ENCODE peak calls at places on chromosome 1, in ten cellular contexts. Y is AG04450, R is epithelial cell of esophagus, W is lower leg skin, O is ovary, V is fibroblast of lung, Q is GM20000, E is heart left ventricle, M is K562, H is astrocyte of the spinal cord. U is an unnamed sample.

GRCh38 chr1:117034791-117035290 is 25.3 kb upstream of the TTF2 start:
- DNase-seq in H (no peak), O (no peak), Q (no peak), E (no peak), V (no peak), M (no peak), W (no peak), Y (no peak), R (no peak), U (no peak)

GRCh38 chr1:117821382-117821755 is 108.1 kb downstream of the GDAP2 start:
- DNase-seq in H (no peak), W (no peak), R (no peak), O (no peak), E (no peak), M (no peak), Y (no peak), V (peak; percentile 57), Q (no peak), U (no peak)

GRCh38 chr1:109995536-109995935 is 11.0 kb downstream of the AHCYL1 start:
- DNase-seq in E (no peak), R (peak; percentile 72), M (no peak), O (no peak), Y (no peak), W (no peak), H (no peak), V (no peak), Q (no peak), U (no peak)

GRCh38 chr1:3741566-3742438 is 10.4 kb upstream of the CCDC27 start:
- DNase-seq in H (no peak), V (no peak), O (no peak), Y (no peak), R (no peak), E (no peak), Q (no peak), M (no peak), W (no peak), U (no peak)

GRCh38 chr1:215156232-215156631 is 73.7 kb downstream of the KCNK2 start:
- DNase-seq in V (peak; percentile 64), E (no peak), M (no peak), O (no peak), H (peak; percentile 46), R (no peak), W (no peak), Y (no peak), Q (no peak), U (peak; percentile 38)

GRCh38 chr1:178727014-178727895 is 2.2 kb downstream of the RALGPS2 start:
- DNase-seq in W (no peak), Y (no peak), E (no peak), O (peak; percentile 57), V (peak; percentile 15), M (no peak), Q (no peak), H (peak; percentile 38), R (peak; percentile 75), U (peak; percentile 25)

GRCh38 chr1:201505505-201505893 is 1.4 kb downstream of the CSRP1 start:
- DNase-seq in Q (no peak), R (peak; percentile 72), H (peak; percentile 64), V (peak; percentile 79), W (no peak), M (no peak), O (no peak), Y (no peak), E (peak; percentile 54), U (peak; percentile 56)

GRCh38 chr1:67561704-67562113 is 123.3 kb upstream of the GADD45A start:
- DNase-seq in R (peak; percentile 95), M (peak; percentile 78), Y (peak; percentile 65), E (peak; percentile 88), H (peak; percentile 88), W (peak; percentile 87), O (peak; percentile 85), Q (peak; percentile 72), V (peak; percentile 79), U (peak; percentile 85)

GRCh38 chr1:98294127-98294526 is 367.4 kb upstream of the SNX7 start:
- DNase-seq in E (no peak), Q (no peak), H (no peak), W (no peak), M (no peak), V (no peak), O (no peak), Y (no peak), R (peak; percentile 14), U (no peak)

GRCh38 chr1:98289296-98289695 is 368.5 kb upstream of the DPYD start:
- DNase-seq in E (no peak), H (no peak), Q (no peak), Y (no peak), R (no peak), O (no peak), V (no peak), W (no peak), M (no peak), U (no peak)

GRCh38 chr1:98286656-98287055 is 365.8 kb upstream of the DPYD start:
- DNase-seq in V (no peak), R (no peak), W (no peak), O (no peak), E (no peak), Y (no peak), Q (no peak), M (no peak), H (no peak), U (no peak)

GRCh38 chr1:98292994-98293393 is 368.5 kb upstream of the SNX7 start:
- DNase-seq in E (no peak), R (peak; percentile 62), M (no peak), O (no peak), V (no peak), H (no peak), Y (no peak), W (no peak), Q (no peak), U (no peak)

DNA sequence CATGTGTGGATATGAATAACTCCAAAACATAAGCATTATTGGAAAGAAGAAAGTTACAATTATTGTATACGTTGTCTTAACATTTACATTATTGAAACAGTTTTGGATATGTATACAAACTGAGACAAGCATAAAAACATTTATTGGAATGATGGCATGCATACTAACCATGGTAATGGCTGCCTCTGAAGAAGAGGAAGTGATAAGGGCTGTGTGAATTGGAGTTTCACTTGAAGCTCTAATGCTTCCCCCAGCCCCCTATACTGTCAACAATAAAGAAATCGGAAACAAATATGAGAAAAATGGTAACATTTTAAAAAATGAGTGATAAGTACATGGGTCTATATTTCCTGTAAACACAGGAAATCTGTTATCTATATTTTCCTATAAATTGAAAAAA is 367.7 kb upstream of the DPYD start:
- DNase-seq in E (no peak), V (no peak), W (no peak), Q (no peak), H (no peak), R (no peak), Y (no peak), O (no peak), M (no peak), U (no peak)
- TF ChIP-seq CTCF in E (no peak), V (no peak), W (no peak), Q (no peak), H (no peak), R (no peak), Y (no peak), O (no peak), M (no peak), U (no peak)

DNA sequence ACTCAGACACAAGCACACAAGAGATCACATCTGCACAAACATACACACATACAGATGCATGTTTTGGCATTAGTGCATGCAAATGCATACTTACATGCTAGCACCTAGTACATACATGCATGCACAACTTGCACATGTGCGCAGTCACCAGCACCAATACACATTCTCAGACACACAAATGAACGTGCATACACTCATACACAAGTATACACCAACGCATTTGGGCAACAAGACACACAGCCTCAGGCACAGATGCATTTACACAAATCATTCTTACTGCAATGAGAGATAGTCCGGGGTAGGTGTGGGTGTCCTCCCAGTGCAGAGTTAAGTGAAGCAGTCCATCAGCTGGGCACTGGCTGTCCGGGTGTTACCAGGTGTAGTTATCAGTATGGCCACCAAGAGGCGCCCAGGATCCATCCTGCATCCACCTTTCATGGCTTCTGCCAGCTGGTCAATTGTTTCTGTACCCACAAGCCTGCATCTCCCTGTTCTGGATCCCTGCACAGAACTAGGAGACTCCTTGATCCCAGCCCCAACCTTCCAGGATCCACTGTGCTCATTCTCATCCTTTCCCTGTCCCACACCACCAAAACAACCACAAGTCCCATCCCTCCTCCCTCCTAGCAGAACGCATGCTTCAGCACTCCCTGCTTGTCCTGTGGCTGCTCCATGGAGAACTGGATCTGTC is 27.4 kb upstream of the FOXE3 start:
- DNase-seq in M (peak; percentile 78), V (peak; percentile 43), Y (no peak), E (peak; percentile 40), H (peak; percentile 50), Q (peak; percentile 69), W (peak; percentile 51), O (peak; percentile 42), R (peak; percentile 74), U (peak; percentile 66)
- TF ChIP-seq CTCF in M (peak; percentile 94), V (peak; percentile 76), Y (peak; percentile 92), E (peak; percentile 60), H (peak; percentile 83), Q (peak; percentile 65), W (no peak), O (no peak), R (peak; percentile 93), U (peak; percentile 86)

GRCh38 chr1:229273507-229274232 is 2.8 kb downstream of the RAB4A start:
- DNase-seq in R (no peak), W (no peak), Q (no peak), O (no peak), V (no peak), E (no peak), M (no peak), H (peak; percentile 49), Y (no peak), U (peak; percentile 12)

GRCh38 chr1:229270547-229271447 is at the start of gene RAB4A:
- DNase-seq in W (peak; percentile 54), M (peak; percentile 100), R (peak; percentile 85), O (peak; percentile 90), H (peak; percentile 87), E (peak; percentile 89), Q (peak; percentile 98), V (peak; percentile 82), Y (peak; percentile 54), U (peak; percentile 79)

GRCh38 chr1:229268505-229268904 is 2.4 kb upstream of the RAB4A start:
- DNase-seq in O (no peak), Y (no peak), R (peak; percentile 97), Q (no peak), M (no peak), V (peak; percentile 64), W (peak; percentile 25), E (no peak), H (no peak), U (no peak)

GRCh38 chr1:229272164-229273158 is 1.6 kb downstream of the RAB4A start:
- DNase-seq in O (no peak), V (no peak), W (no peak), H (no peak), E (no peak), R (peak; percentile 43), M (no peak), Q (no peak), Y (no peak), U (peak; percentile 14)

GRCh38 chr1:229271448-229272120 is 673 bp downstream of the RAB4A start:
- DNase-seq in O (no peak), H (peak; percentile 36), M (no peak), Q (no peak), V (peak; percentile 24), R (peak; percentile 24), E (peak; percentile 45), W (no peak), Y (no peak), U (peak; percentile 19)
- TF ChIP-seq CTCF in O (no peak), H (peak; percentile 24), M (no peak), Q (no peak), V (no peak), R (no peak), E (peak; percentile 12), W (no peak), Y (peak; percentile 22), U (no peak)

DNA sequence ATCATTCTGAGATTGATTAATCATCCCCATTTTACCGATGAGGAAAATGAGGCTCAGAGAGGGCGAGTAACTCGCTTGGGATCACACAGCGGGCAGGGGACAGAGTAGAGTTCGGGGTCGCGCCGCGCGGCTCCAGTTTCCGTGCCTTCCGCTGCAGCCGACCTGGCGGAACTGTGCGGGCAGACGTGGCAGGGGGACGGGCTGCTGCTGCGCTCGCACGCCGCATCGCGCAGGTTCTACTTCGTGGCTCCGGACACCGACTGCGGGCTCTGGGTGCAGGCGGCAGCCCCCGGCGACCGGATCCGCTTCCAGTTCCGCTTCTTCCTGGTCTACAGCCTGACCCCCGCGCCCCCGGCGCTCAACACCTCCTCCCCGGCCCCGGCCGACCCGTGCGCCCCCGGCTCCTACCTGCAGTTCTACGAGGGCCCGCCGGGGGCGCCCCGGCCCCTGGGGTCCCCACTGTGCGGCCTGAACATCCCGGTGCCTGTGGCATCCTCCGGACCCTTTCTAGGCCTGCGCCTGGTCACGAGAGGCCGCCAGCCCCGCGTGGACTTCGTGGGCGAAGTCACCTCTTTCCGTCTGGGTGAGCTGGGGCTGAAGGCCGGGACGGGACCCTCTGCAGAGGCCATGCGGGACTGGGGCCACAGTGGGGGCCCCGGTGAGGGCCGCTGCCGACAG is 2.3 kb downstream of the LDLRAD2 start:
- DNase-seq in E (no peak), M (peak; percentile 57), Q (peak; percentile 88), O (no peak), V (peak; percentile 19), H (no peak), W (no peak), Y (no peak), R (no peak), U (no peak)
- TF ChIP-seq CTCF in E (peak; percentile 51), M (peak; percentile 59), Q (peak; percentile 41), O (peak; percentile 48), V (peak; percentile 42), H (peak; percentile 65), W (no peak), Y (peak; percentile 55), R (peak; percentile 28), U (peak; percentile 39)